ENCODE peak calls at places on chromosomes 11 and 22, in seven cellular contexts. W is right atrium auricular region, M is lower lobe of right lung, C is heart right ventricle, B is astrocyte, H is right cardiac atrium, G is neural progenitor cell. N is an unnamed sample.

GRCh38 chr11:79076526-79077115 is 364.2 kb downstream of the TENM4 start:
- DNase-seq in M (peak), G (peak), B (no peak), W (no peak), C (peak), H (peak), N (no peak)

GRCh38 chr11:77191823-77192495 is 63.9 kb downstream of the MYO7A start:
- DNase-seq in W (no peak), G (peak), H (peak), M (peak), B (peak), C (peak), N (no peak)

GRCh38 chr11:64909653-64910343 is 7.2 kb downstream of the ATG2A start:
- DNase-seq in M (no peak), G (no peak), W (no peak), C (no peak), H (no peak), B (no peak), N (no peak)

GRCh38 chr11:128399186-128399585 is 188.2 kb downstream of the ETS1 start:
- DNase-seq in M (no peak), C (no peak), W (no peak), B (peak), H (no peak), G (no peak), N (peak)

GRCh38 chr11:36024716-36025115 is 80.9 kb downstream of the LDLRAD3 start:
- DNase-seq in B (no peak), W (no peak), G (no peak), C (no peak), H (no peak), M (no peak), N (no peak)

GRCh38 chr11:11426226-11426915 is 73.3 kb upstream of the CSNK2A3 start:
- DNase-seq in B (no peak), G (no peak), H (no peak), M (no peak), W (no peak), C (no peak), N (no peak)

GRCh38 chr11:117710211-117710610 is 86.8 kb downstream of the DSCAML1 start:
- DNase-seq in G (no peak), C (no peak), B (no peak), H (no peak), M (no peak), W (no peak), N (no peak)

GRCh38 chr11:91857194-91857593 is 367.4 kb upstream of the FAT3 start:
- DNase-seq in B (peak), H (no peak), M (no peak), G (no peak), W (no peak), C (no peak), N (no peak)

GRCh38 chr22:35352214-35353111 is 28.4 kb upstream of the HMOX1 start:
- DNase-seq in W (peak), G (peak), H (peak), B (no peak), M (peak), C (peak), N (peak)

GRCh38 chr11:123543796-123544195 is 110.6 kb downstream of the SCN3B start:
- DNase-seq in G (no peak), H (no peak), M (no peak), W (no peak), B (peak), C (no peak), N (no peak)

GRCh38 chr11:33835143-33835878 is 56.6 kb downstream of the LMO2 start:
- DNase-seq in C (no peak), W (no peak), B (peak), H (no peak), M (no peak), G (no peak), N (no peak)

GRCh38 chr11:134036484-134037092 is 32.3 kb upstream of the JAM3 start:
- DNase-seq in G (peak), B (no peak), C (no peak), H (peak), W (no peak), M (no peak), N (no peak)

GRCh38 chr11:122642472-122642922 is 13.0 kb upstream of the UBASH3B start:
- DNase-seq in B (peak), H (no peak), M (no peak), C (no peak), G (no peak), W (no peak), N (no peak)

GRCh38 chr22:46087816-46088277 is 62.5 kb upstream of the PPARA start:
- DNase-seq in W (peak), B (peak), G (peak), C (peak), H (peak), M (peak), N (peak)

GRCh38 chr11:96001037-96001436 is 77.1 kb upstream of the MTMR2 start:
- DNase-seq in C (peak), G (no peak), B (peak), H (peak), W (peak), M (no peak), N (peak)

GRCh38 chr22:44732661-44733060 is 19.7 kb upstream of the ARHGAP8 start:
- DNase-seq in B (no peak), M (no peak), W (no peak), G (no peak), H (peak), C (no peak), N (no peak)

GRCh38 chr11:17156283-17156682 is 51.5 kb downstream of the PIK3C2A start:
- DNase-seq in G (no peak), B (no peak), M (no peak), C (no peak), W (no peak), H (no peak), N (no peak)

GRCh38 chr11:102341844-102342318 is 5.1 kb upstream of the BIRC2 start:
- DNase-seq in C (peak), M (peak), G (peak), H (peak), B (peak), W (peak), N (peak)

GRCh38 chr11:84648413-84648812 is 978.7 kb downstream of the DLG2 start:
- DNase-seq in C (no peak), W (no peak), B (no peak), M (no peak), G (peak), H (no peak), N (no peak)

GRCh38 chr11:77559686-77560425 is 29.9 kb upstream of the AQP11 start:
- DNase-seq in G (no peak), M (no peak), H (no peak), C (no peak), W (no peak), B (peak), N (no peak)

GRCh38 chr11:63906585-63906984 is 10.4 kb downstream of the RCOR2 start:
- DNase-seq in M (no peak), B (no peak), H (no peak), C (no peak), G (peak), W (no peak), N (no peak)

GRCh38 chr11:33116535-33116934 is 44.7 kb downstream of the CSTF3 start:
- DNase-seq in H (no peak), C (no peak), G (no peak), M (no peak), W (no peak), B (peak), N (no peak)

GRCh38 chr11:88480217-88480616 is 142.7 kb upstream of the CTSC start:
- DNase-seq in W (no peak), C (no peak), M (no peak), G (no peak), B (peak), H (no peak), N (no peak)

GRCh38 chr22:50481045-50481439 is 301 bp upstream of the ADM2 start:
- DNase-seq in C (no peak), M (peak), B (no peak), G (peak), H (peak), W (no peak), N (no peak)

GRCh38 chr11:123603666-123604065 is 50.8 kb downstream of the SCN3B start:
- DNase-seq in G (no peak), C (no peak), H (no peak), W (no peak), M (no peak), B (no peak), N (no peak)

GRCh38 chr11:44568706-44569473 is 3.4 kb downstream of the CD82 start:
- DNase-seq in W (peak), G (no peak), C (peak), M (peak), B (peak), H (peak), N (peak)

GRCh38 chr11:12284321-12285050 is 92.9 kb upstream of the PARVA start:
- DNase-seq in H (no peak), C (no peak), G (no peak), W (peak), B (peak), M (no peak), N (no peak)

GRCh38 chr11:1792461-1792860 is 28.7 kb upstream of the CTSD start:
- DNase-seq in G (no peak), H (no peak), C (no peak), M (no peak), W (no peak), B (no peak), N (no peak)

GRCh38 chr11:116951762-116952161 is 114.3 kb upstream of the APOA1 start:
- DNase-seq in B (no peak), W (no peak), G (no peak), C (no peak), H (no peak), M (no peak), N (no peak)

GRCh38 chr11:134939905-134940304 is 527.9 kb upstream of the B3GAT1 start:
- DNase-seq in M (no peak), H (peak), W (no peak), B (no peak), C (peak), G (peak), N (no peak)

GRCh38 chr11:69939551-69940245 is 120.5 kb upstream of the FGF3 start:
- DNase-seq in B (peak), C (peak), G (no peak), M (peak), H (peak), W (peak), N (no peak)
- H3K4me3 ChIP-seq in B (no peak), C (no peak), G (no peak), M (peak), H (peak), W (peak), N (no peak)

DNA sequence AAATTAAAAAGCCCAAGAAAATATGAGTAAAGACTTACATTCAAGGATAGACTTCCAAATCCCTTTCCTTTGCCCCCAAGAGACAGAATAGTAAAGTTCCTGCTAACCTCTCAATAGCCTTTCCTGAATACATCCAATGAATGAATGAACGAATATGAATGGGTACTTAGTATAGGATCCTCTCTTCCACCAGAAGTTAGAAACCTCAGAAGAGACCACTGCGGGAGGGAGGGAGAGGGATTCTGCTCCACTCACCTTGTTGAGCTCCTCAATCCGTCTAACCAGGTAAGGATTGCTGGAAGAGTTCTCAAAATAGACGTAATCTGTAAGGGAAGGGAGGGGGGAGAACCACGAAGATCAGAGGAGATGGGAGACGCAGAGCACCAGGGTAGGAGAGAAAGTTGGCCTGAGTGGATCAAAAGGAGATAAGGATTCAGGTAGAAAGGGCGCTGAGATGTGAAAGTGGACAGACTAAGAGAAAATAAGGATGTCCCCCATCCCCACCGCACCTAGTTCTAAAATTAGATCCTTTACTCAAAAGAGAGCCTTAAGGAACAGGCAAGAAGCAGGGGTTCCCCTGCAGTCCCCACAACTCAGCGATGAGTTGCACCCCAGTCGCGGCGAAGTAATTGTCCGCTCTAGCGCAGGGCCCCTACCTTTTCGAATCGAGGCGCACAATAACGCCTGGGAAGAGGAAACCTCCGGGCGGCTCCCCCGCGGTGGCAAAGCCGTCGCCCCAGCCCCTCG is 1.1 kb downstream of the MTA2 start:
- DNase-seq in H (no peak), C (no peak), M (no peak), B (no peak), G (peak), W (no peak), N (no peak)
- H3K27ac ChIP-seq in H (peak), C (peak), M (peak), B (peak), G (no peak), W (peak), N (peak)

GRCh38 chr22:47647720-47648119 is 885.3 kb downstream of the TBC1D22A start:
- DNase-seq in C (no peak), H (no peak), W (no peak), B (no peak), G (no peak), M (no peak), N (no peak)
- H3K4me3 ChIP-seq in C (no peak), H (no peak), W (no peak), B (no peak), G (no peak), M (no peak), N (no peak)

GRCh38 chr11:70853103-70853830 is 399.1 kb downstream of the SHANK2 start:
- DNase-seq in M (no peak), G (no peak), C (no peak), H (no peak), W (no peak), B (no peak), N (no peak)

GRCh38 chr11:70854891-70855556 is 397.4 kb downstream of the SHANK2 start:
- DNase-seq in M (no peak), G (no peak), H (no peak), B (no peak), W (no peak), C (no peak), N (no peak)

GRCh38 chr11:70851907-70852306 is 400.5 kb downstream of the SHANK2 start:
- DNase-seq in W (no peak), H (no peak), G (no peak), M (no peak), C (no peak), B (no peak), N (no peak)

GRCh38 chr11:70851308-70851707 is 401.1 kb downstream of the SHANK2 start:
- DNase-seq in M (no peak), H (no peak), G (no peak), W (no peak), C (no peak), B (no peak), N (no peak)

DNA sequence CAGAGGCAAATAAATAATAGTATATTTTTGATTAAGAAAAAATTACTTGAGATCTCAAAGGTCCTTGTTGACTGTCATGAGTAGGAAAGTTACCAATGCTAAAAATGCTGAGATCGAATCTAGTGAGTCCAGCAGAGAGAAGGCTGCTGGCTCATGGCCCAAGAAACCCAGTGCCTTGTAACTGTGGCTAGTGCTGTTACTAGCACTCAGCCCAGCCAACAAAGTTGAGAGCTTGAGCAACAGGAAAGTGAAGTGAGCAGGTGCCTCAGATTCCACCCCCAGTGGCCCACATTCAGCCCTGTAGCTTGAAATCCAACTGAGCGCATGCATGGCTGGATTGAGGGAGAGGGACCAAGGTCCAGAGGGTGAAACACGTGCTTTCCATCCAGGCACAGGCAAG is 398.2 kb downstream of the SHANK2 start:
- DNase-seq in M (no peak), W (no peak), G (no peak), C (no peak), B (no peak), H (no peak), N (no peak)
- H3K27ac ChIP-seq in M (no peak), W (no peak), G (no peak), C (no peak), B (no peak), H (no peak), N (no peak)

DNA sequence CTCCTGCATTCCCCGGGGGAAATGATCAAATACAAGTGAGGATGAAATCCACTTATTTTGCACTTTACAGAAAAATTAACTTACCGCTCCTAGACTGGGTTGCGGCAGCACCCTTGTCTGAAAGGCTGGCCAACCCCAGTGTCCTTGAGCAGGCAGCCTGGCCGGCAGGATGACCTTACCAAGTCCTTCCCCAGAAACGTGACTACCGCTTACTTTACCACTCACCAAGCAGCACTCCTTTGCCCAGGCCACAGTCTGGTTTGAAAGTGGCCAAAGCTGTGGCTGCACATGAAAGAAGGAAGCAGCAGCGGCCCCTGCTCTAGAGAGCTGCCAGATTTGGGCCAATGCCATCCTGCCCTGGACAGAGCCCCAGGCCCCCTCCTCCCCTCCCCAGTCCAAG is 20.3 kb downstream of the MYH9 start:
- DNase-seq in B (no peak), H (no peak), G (no peak), M (peak), W (no peak), C (no peak), N (no peak)
- H3K4me3 ChIP-seq in B (no peak), H (no peak), G (no peak), M (peak), W (peak), C (no peak), N (peak)

DNA sequence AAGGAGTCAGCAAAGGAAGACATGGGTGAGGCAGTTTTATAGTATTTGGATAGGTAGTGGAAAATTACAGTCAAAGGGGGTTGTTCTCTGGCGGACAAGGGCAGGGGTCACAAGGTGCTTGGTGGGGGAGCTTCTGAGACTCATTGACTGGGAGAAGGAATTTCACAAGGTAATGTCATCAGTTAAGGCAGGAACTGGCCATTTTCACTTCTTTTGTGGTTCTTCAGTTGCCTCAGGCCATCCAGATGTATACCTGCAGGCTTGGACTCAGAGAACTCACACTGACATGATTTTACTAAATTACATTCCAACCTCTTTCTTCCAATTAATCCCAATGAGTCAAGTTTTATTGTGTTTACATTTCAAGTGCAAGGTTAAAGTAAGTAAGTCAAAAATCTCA is 240.5 kb upstream of the API5 start:
- DNase-seq in B (no peak), H (no peak), M (no peak), C (no peak), W (no peak), G (no peak), N (no peak)
- H3K27ac ChIP-seq in B (no peak), H (no peak), M (no peak), C (no peak), W (no peak), G (no peak), N (no peak)